ENCODE peak calls at places on chromosomes 6 and 20, in nine cellular contexts. One of them, this sample, is unnamed.

GRCh38 chr6:123380257-123380656 is 256.5 kb downstream of the TRDN start:
- DNase-seq in CD8-positive, alpha-beta memory T cell: no peak
- DNase-seq in tibial nerve: no peak
- DNase-seq in mesendoderm: peak; percentile 50
- DNase-seq in BE2C: no peak
- DNase-seq in left ventricle myocardium inferior: no peak
- DNase-seq in fibroblast of lung: peak; percentile 39
- DNase-seq in astrocyte: peak; percentile 0
- DNase-seq in Panc1: peak; percentile 25
- DNase-seq in this sample: no peak

GRCh38 chr6:75633045-75633444 is 31.4 kb downstream of the SENP6 start:
- DNase-seq in CD8-positive, alpha-beta memory T cell: no peak
- DNase-seq in BE2C: no peak
- DNase-seq in tibial nerve: no peak
- DNase-seq in left ventricle myocardium inferior: no peak
- DNase-seq in Panc1: no peak
- DNase-seq in mesendoderm: no peak
- DNase-seq in fibroblast of lung: no peak
- DNase-seq in astrocyte: no peak
- DNase-seq in this sample: no peak

GRCh38 chr20:13868331-13868730 is 83.5 kb downstream of the NDUFAF5 start:
- DNase-seq in left ventricle myocardium inferior: no peak
- DNase-seq in fibroblast of lung: peak; percentile 8
- DNase-seq in CD8-positive, alpha-beta memory T cell: no peak
- DNase-seq in astrocyte: peak; percentile 36
- DNase-seq in mesendoderm: no peak
- DNase-seq in tibial nerve: no peak
- DNase-seq in Panc1: no peak
- DNase-seq in BE2C: no peak
- DNase-seq in this sample: peak; percentile 67

GRCh38 chr20:5160882-5161281 is 34.1 kb downstream of the CDS2 start:
- DNase-seq in Panc1: no peak
- DNase-seq in left ventricle myocardium inferior: no peak
- DNase-seq in tibial nerve: no peak
- DNase-seq in BE2C: no peak
- DNase-seq in astrocyte: no peak
- DNase-seq in fibroblast of lung: peak; percentile 45
- DNase-seq in mesendoderm: no peak
- DNase-seq in CD8-positive, alpha-beta memory T cell: no peak
- DNase-seq in this sample: no peak

GRCh38 chr20:51563597-51564332 is 21.2 kb upstream of the NFATC2 start:
- DNase-seq in BE2C: peak; percentile 24
- DNase-seq in left ventricle myocardium inferior: peak; percentile 67
- DNase-seq in Panc1: peak; percentile 51
- DNase-seq in CD8-positive, alpha-beta memory T cell: no peak
- DNase-seq in mesendoderm: peak; percentile 83
- DNase-seq in astrocyte: peak; percentile 87
- DNase-seq in tibial nerve: peak; percentile 64
- DNase-seq in fibroblast of lung: peak; percentile 88
- DNase-seq in this sample: peak; percentile 58

GRCh38 chr6:68572525-68572924 is 62.6 kb upstream of the ADGRB3 start:
- DNase-seq in mesendoderm: peak; percentile 88
- DNase-seq in left ventricle myocardium inferior: no peak
- DNase-seq in CD8-positive, alpha-beta memory T cell: no peak
- DNase-seq in fibroblast of lung: peak; percentile 33
- DNase-seq in astrocyte: no peak
- DNase-seq in BE2C: peak; percentile 60
- DNase-seq in tibial nerve: no peak
- DNase-seq in Panc1: peak; percentile 18
- DNase-seq in this sample: no peak

GRCh38 chr6:37501632-37502466 is 2.2 kb upstream of the CCDC167 start:
- DNase-seq in Panc1: no peak
- DNase-seq in mesendoderm: no peak
- DNase-seq in astrocyte: no peak
- DNase-seq in tibial nerve: no peak
- DNase-seq in left ventricle myocardium inferior: no peak
- DNase-seq in fibroblast of lung: no peak
- DNase-seq in CD8-positive, alpha-beta memory T cell: peak; percentile 67
- DNase-seq in BE2C: no peak
- DNase-seq in this sample: no peak

GRCh38 chr6:169722362-169723199 is 1.7 kb downstream of the PHF10 start:
- DNase-seq in astrocyte: peak; percentile 85
- DNase-seq in BE2C: peak; percentile 38
- DNase-seq in left ventricle myocardium inferior: peak; percentile 42
- DNase-seq in CD8-positive, alpha-beta memory T cell: peak; percentile 59
- DNase-seq in tibial nerve: peak; percentile 19
- DNase-seq in fibroblast of lung: peak; percentile 55
- DNase-seq in Panc1: no peak
- DNase-seq in mesendoderm: peak; percentile 51
- DNase-seq in this sample: no peak

GRCh38 chr6:85236636-85237035 is 213.2 kb upstream of the NT5E start:
- DNase-seq in left ventricle myocardium inferior: no peak
- DNase-seq in BE2C: no peak
- DNase-seq in mesendoderm: no peak
- DNase-seq in tibial nerve: no peak
- DNase-seq in CD8-positive, alpha-beta memory T cell: no peak
- DNase-seq in fibroblast of lung: no peak
- DNase-seq in astrocyte: no peak
- DNase-seq in Panc1: no peak
- DNase-seq in this sample: no peak

GRCh38 chr6:79602859-79603258 is 28.3 kb upstream of the SH3BGRL2 start:
- DNase-seq in tibial nerve: no peak
- DNase-seq in CD8-positive, alpha-beta memory T cell: no peak
- DNase-seq in Panc1: no peak
- DNase-seq in astrocyte: no peak
- DNase-seq in left ventricle myocardium inferior: no peak
- DNase-seq in mesendoderm: no peak
- DNase-seq in BE2C: no peak
- DNase-seq in fibroblast of lung: no peak
- DNase-seq in this sample: no peak

GRCh38 chr6:109092074-109092473 is 2.6 kb downstream of the SESN1 start:
- DNase-seq in tibial nerve: no peak
- DNase-seq in fibroblast of lung: no peak
- DNase-seq in astrocyte: no peak
- DNase-seq in left ventricle myocardium inferior: no peak
- DNase-seq in mesendoderm: no peak
- DNase-seq in Panc1: no peak
- DNase-seq in BE2C: no peak
- DNase-seq in CD8-positive, alpha-beta memory T cell: no peak
- DNase-seq in this sample: no peak

GRCh38 chr6:109093732-109094131 is 914 bp downstream of the SESN1 start:
- DNase-seq in mesendoderm: peak; percentile 23
- DNase-seq in BE2C: no peak
- DNase-seq in Panc1: no peak
- DNase-seq in fibroblast of lung: no peak
- DNase-seq in astrocyte: peak; percentile 3
- DNase-seq in left ventricle myocardium inferior: no peak
- DNase-seq in CD8-positive, alpha-beta memory T cell: no peak
- DNase-seq in tibial nerve: no peak
- DNase-seq in this sample: no peak

GRCh38 chr6:109087661-109088264 is 6.9 kb downstream of the SESN1 start:
- DNase-seq in mesendoderm: no peak
- DNase-seq in CD8-positive, alpha-beta memory T cell: no peak
- DNase-seq in fibroblast of lung: no peak
- DNase-seq in tibial nerve: no peak
- DNase-seq in left ventricle myocardium inferior: no peak
- DNase-seq in astrocyte: no peak
- DNase-seq in Panc1: no peak
- DNase-seq in BE2C: peak; percentile 34
- DNase-seq in this sample: no peak

GRCh38 chr6:109094351-109095035 is at the start of gene SESN1:
- DNase-seq in astrocyte: peak; percentile 93
- DNase-seq in tibial nerve: peak; percentile 90
- DNase-seq in left ventricle myocardium inferior: peak; percentile 95
- DNase-seq in BE2C: peak; percentile 99
- DNase-seq in fibroblast of lung: peak; percentile 91
- DNase-seq in mesendoderm: peak; percentile 98
- DNase-seq in CD8-positive, alpha-beta memory T cell: peak; percentile 89
- DNase-seq in Panc1: peak; percentile 46
- DNase-seq in this sample: peak; percentile 83

DNA sequence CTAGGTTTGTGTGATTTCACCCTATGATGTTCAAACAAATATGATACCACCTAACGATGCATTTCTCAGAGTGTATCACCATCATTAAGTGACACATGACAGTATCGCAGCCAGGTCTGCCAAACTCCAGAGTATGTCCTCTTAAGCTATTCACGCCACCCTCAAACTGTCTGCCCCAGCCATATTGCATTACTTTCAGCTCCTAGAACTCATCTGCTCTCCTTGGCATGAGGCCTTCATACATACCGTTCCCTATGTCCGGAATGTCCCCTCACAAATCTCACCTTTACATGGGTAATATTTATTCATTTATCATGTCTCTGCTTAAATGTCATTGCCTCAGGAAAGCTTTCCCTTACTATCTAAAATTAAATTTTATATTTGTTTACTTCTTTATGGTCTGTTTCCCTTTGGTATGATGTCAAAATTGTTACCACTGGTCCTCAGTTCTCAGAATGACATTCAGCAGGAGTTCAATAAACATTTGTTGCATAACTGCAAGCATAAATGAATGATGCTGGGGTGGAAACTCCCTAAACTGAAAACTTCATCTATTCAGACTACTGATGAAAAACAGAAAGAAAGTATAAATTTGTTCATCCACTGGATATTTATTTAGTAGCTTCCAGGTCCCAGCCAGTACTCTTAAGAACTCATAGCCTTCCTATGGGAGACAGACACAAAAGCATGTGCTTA is 3.2 kb downstream of the SESN1 start:
- DNase-seq in astrocyte: no peak
- DNase-seq in CD8-positive, alpha-beta memory T cell: no peak
- DNase-seq in tibial nerve: no peak
- DNase-seq in left ventricle myocardium inferior: no peak
- DNase-seq in BE2C: no peak
- DNase-seq in Panc1: no peak
- DNase-seq in fibroblast of lung: no peak
- DNase-seq in mesendoderm: no peak
- DNase-seq in this sample: no peak
- H3K4me3 ChIP-seq in astrocyte: no peak overlapping the region
- H3K4me3 ChIP-seq in CD8-positive, alpha-beta memory T cell: peak overlapping the region; percentile 3
- H3K4me3 ChIP-seq in tibial nerve: no peak overlapping the region
- H3K4me3 ChIP-seq in left ventricle myocardium inferior: peak overlapping the region; percentile 74
- H3K4me3 ChIP-seq in BE2C: no peak overlapping the region
- H3K4me3 ChIP-seq in Panc1: peak overlapping the region; percentile 64
- H3K4me3 ChIP-seq in fibroblast of lung: no peak overlapping the region
- H3K4me3 ChIP-seq in mesendoderm: no peak overlapping the region
- H3K4me3 ChIP-seq in this sample: no peak overlapping the region

GRCh38 chr20:53282217-53282955 is 310.2 kb downstream of the TSHZ2 start:
- DNase-seq in Panc1: no peak
- DNase-seq in mesendoderm: peak; percentile 32
- DNase-seq in fibroblast of lung: no peak
- DNase-seq in astrocyte: no peak
- DNase-seq in tibial nerve: no peak
- DNase-seq in CD8-positive, alpha-beta memory T cell: no peak
- DNase-seq in BE2C: no peak
- DNase-seq in left ventricle myocardium inferior: no peak
- DNase-seq in this sample: no peak
- H3K27me3 ChIP-seq in Panc1: peaks cover 4% of the 10 kb centered on the region
- H3K27me3 ChIP-seq in mesendoderm: no peaks in the 10 kb centered on the region
- H3K27me3 ChIP-seq in fibroblast of lung: no peaks in the 10 kb centered on the region
- H3K27me3 ChIP-seq in astrocyte: no peaks in the 10 kb centered on the region
- H3K27me3 ChIP-seq in tibial nerve: no peaks in the 10 kb centered on the region
- H3K27me3 ChIP-seq in CD8-positive, alpha-beta memory T cell: no peaks in the 10 kb centered on the region
- H3K27me3 ChIP-seq in BE2C: no peaks in the 10 kb centered on the region
- H3K27me3 ChIP-seq in left ventricle myocardium inferior: no peaks in the 10 kb centered on the region
- H3K27me3 ChIP-seq in this sample: no peaks in the 10 kb centered on the region

DNA sequence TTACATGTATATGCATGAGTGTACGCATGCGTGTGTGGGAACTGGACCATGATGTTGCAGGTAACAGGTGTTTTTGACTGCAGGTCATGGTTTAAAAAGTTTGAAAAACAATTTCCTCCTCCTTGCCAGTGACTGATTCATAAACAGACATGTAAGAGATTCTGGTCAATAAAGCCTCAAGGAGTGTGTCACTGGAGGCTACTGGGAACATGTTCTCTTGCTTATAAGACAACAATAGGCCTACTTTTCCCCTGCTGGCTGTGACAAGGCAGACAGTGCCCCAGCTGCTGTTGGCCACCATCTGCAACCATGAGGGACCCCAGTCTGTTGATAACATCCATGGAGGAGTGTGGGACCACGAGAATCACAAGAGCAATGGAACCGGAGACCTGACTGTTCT is 12.7 kb downstream of the LEMD2 start:
- DNase-seq in fibroblast of lung: no peak
- DNase-seq in CD8-positive, alpha-beta memory T cell: no peak
- DNase-seq in tibial nerve: no peak
- DNase-seq in BE2C: no peak
- DNase-seq in mesendoderm: no peak
- DNase-seq in left ventricle myocardium inferior: no peak
- DNase-seq in astrocyte: no peak
- DNase-seq in Panc1: no peak
- DNase-seq in this sample: no peak
- H3K4me3 ChIP-seq in fibroblast of lung: no peak overlapping the region
- H3K4me3 ChIP-seq in CD8-positive, alpha-beta memory T cell: no peak overlapping the region
- H3K4me3 ChIP-seq in tibial nerve: no peak overlapping the region
- H3K4me3 ChIP-seq in BE2C: no peak overlapping the region
- H3K4me3 ChIP-seq in mesendoderm: no peak overlapping the region
- H3K4me3 ChIP-seq in left ventricle myocardium inferior: no peak overlapping the region
- H3K4me3 ChIP-seq in astrocyte: no peak overlapping the region
- H3K4me3 ChIP-seq in Panc1: no peak overlapping the region
- H3K4me3 ChIP-seq in this sample: no peak overlapping the region

GRCh38 chr20:6530254-6530653 is 237.2 kb upstream of the BMP2 start:
- DNase-seq in left ventricle myocardium inferior: no peak
- DNase-seq in BE2C: no peak
- DNase-seq in fibroblast of lung: peak; percentile 45
- DNase-seq in CD8-positive, alpha-beta memory T cell: no peak
- DNase-seq in tibial nerve: no peak
- DNase-seq in Panc1: no peak
- DNase-seq in mesendoderm: no peak
- DNase-seq in astrocyte: peak; percentile 14
- DNase-seq in this sample: no peak
- H3K27me3 ChIP-seq in left ventricle myocardium inferior: no peaks in the 10 kb centered on the region
- H3K27me3 ChIP-seq in BE2C: no peaks in the 10 kb centered on the region
- H3K27me3 ChIP-seq in fibroblast of lung: no peaks in the 10 kb centered on the region
- H3K27me3 ChIP-seq in CD8-positive, alpha-beta memory T cell: no peaks in the 10 kb centered on the region
- H3K27me3 ChIP-seq in tibial nerve: no peaks in the 10 kb centered on the region
- H3K27me3 ChIP-seq in Panc1: no peaks in the 10 kb centered on the region
- H3K27me3 ChIP-seq in mesendoderm: no peaks in the 10 kb centered on the region
- H3K27me3 ChIP-seq in astrocyte: no peaks in the 10 kb centered on the region
- H3K27me3 ChIP-seq in this sample: peaks cover 2% of the 10 kb centered on the region

DNA sequence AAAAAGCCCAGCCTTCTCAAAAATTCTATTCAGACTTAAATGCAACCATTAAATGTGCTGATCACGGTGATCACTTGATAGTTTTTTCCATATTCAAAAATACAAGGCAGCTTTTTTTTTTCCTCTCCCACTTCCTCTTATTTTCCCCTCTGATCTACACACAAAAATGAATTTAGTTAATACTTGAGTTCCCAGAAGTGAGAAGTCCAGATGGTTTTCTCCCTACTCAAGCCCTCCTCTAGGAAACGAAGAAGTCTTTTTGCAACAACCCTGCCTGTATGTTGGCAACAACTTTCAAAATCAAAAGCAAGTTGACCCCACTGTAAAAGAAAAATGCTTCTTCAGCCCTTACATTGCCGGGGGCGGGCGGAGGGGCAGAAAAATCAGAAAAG is 24.3 kb downstream of the ARHGAP18 start:
- DNase-seq in fibroblast of lung: no peak
- DNase-seq in CD8-positive, alpha-beta memory T cell: no peak
- DNase-seq in mesendoderm: no peak
- DNase-seq in BE2C: no peak
- DNase-seq in astrocyte: no peak
- DNase-seq in left ventricle myocardium inferior: no peak
- DNase-seq in tibial nerve: no peak
- DNase-seq in Panc1: no peak
- DNase-seq in this sample: no peak
- H3K4me3 ChIP-seq in fibroblast of lung: no peak overlapping the region
- H3K4me3 ChIP-seq in CD8-positive, alpha-beta memory T cell: no peak overlapping the region
- H3K4me3 ChIP-seq in mesendoderm: no peak overlapping the region
- H3K4me3 ChIP-seq in BE2C: no peak overlapping the region
- H3K4me3 ChIP-seq in astrocyte: no peak overlapping the region
- H3K4me3 ChIP-seq in left ventricle myocardium inferior: no peak overlapping the region
- H3K4me3 ChIP-seq in tibial nerve: no peak overlapping the region
- H3K4me3 ChIP-seq in Panc1: no peak overlapping the region
- H3K4me3 ChIP-seq in this sample: no peak overlapping the region

GRCh38 chr6:107537559-107537958 is 47.6 kb downstream of the SOBP start:
- DNase-seq in tibial nerve: no peak
- DNase-seq in fibroblast of lung: no peak
- DNase-seq in CD8-positive, alpha-beta memory T cell: no peak
- DNase-seq in left ventricle myocardium inferior: no peak
- DNase-seq in mesendoderm: no peak
- DNase-seq in astrocyte: no peak
- DNase-seq in BE2C: no peak
- DNase-seq in Panc1: no peak
- DNase-seq in this sample: no peak
- H3K27me3 ChIP-seq in tibial nerve: no peaks in the 10 kb centered on the region
- H3K27me3 ChIP-seq in fibroblast of lung: no peaks in the 10 kb centered on the region
- H3K27me3 ChIP-seq in CD8-positive, alpha-beta memory T cell: no peaks in the 10 kb centered on the region
- H3K27me3 ChIP-seq in left ventricle myocardium inferior: no peaks in the 10 kb centered on the region
- H3K27me3 ChIP-seq in mesendoderm: no peaks in the 10 kb centered on the region
- H3K27me3 ChIP-seq in astrocyte: no peaks in the 10 kb centered on the region
- H3K27me3 ChIP-seq in BE2C: no peaks in the 10 kb centered on the region
- H3K27me3 ChIP-seq in Panc1: no peaks in the 10 kb centered on the region
- H3K27me3 ChIP-seq in this sample: no peaks in the 10 kb centered on the region

This sample was measured in BJ.